ENCODE peak calls at places on chromosomes 5 and 9, in seven cellular contexts. J is H54, V is upper lobe of left lung, W is transverse colon, Y is adrenal gland, Z is IMR-90, R is HepG2. I is an unnamed sample.

GRCh38 chr9:109440797-109441287 is 57.3 kb downstream of the PTPN3 start:
- DNase-seq in J (peak), W (peak), V (no peak), Z (peak), R (peak), Y (peak), I (no peak)

GRCh38 chr9:100411472-100412270 is 15.3 kb upstream of the MSANTD3 start:
- DNase-seq in Y (peak), V (peak), Z (peak), W (peak), R (peak), J (peak), I (peak)

GRCh38 chr5:110790673-110791072 is 51.9 kb downstream of the SLC25A46 start:
- DNase-seq in Y (no peak), R (no peak), J (no peak), Z (peak), W (no peak), V (no peak), I (no peak)

GRCh38 chr5:141234109-141234508 is 11.0 kb downstream of the PCDHB14 start:
- DNase-seq in Y (no peak), Z (peak), J (no peak), W (no peak), R (peak), V (no peak), I (no peak)

GRCh38 chr5:1502046-1502736 is 21.6 kb downstream of the LPCAT1 start:
- DNase-seq in V (peak), R (no peak), W (peak), Y (peak), J (no peak), Z (no peak), I (no peak)

GRCh38 chr9:70044450-70045307 is 1.0 kb downstream of the MAMDC2 start:
- DNase-seq in J (peak), Z (peak), Y (no peak), V (peak), R (no peak), W (no peak), I (no peak)

GRCh38 chr9:104386425-104387069 is 117.5 kb upstream of the OR13F1 start:
- DNase-seq in R (peak), W (no peak), J (peak), Z (peak), Y (no peak), V (no peak), I (no peak)

GRCh38 chr5:34499001-34499734 is 157.0 kb upstream of the RAI14 start:
- DNase-seq in J (no peak), W (no peak), Z (peak), R (no peak), V (no peak), Y (peak), I (no peak)

GRCh38 chr9:78669591-78669990 is 372.7 kb downstream of the PSAT1 start:
- DNase-seq in Z (peak), V (no peak), J (no peak), Y (no peak), R (no peak), W (no peak), I (no peak)

GRCh38 chr9:1647776-1648175 is 367.4 kb upstream of the SMARCA2 start:
- DNase-seq in V (no peak), J (peak), W (no peak), Z (no peak), R (no peak), Y (peak), I (no peak)

GRCh38 chr9:126700903-126701819 is 87.4 kb downstream of the LMX1B start:
- DNase-seq in V (no peak), Y (peak), J (no peak), W (no peak), Z (no peak), R (no peak), I (no peak)

GRCh38 chr5:125190232-125191051 is 444.0 kb upstream of the ZNF608 start:
- DNase-seq in Y (no peak), V (no peak), W (no peak), Z (peak), R (no peak), J (no peak), I (no peak)

GRCh38 chr9:134993416-134993815 is 75.7 kb upstream of the FCN1 start:
- DNase-seq in Z (no peak), W (no peak), R (no peak), Y (no peak), J (no peak), V (no peak), I (peak)

GRCh38 chr9:131467214-131467935 is 35.3 kb upstream of the POMT1 start:
- DNase-seq in J (no peak), Y (peak), Z (no peak), R (no peak), W (no peak), V (no peak), I (no peak)

GRCh38 chr5:35145671-35146317 is 84.5 kb downstream of the PRLR start:
- DNase-seq in V (no peak), W (no peak), Y (no peak), J (no peak), Z (peak), R (no peak), I (no peak)

GRCh38 chr5:136135536-136135935 is 2.9 kb downstream of the SMAD5 start:
- DNase-seq in W (no peak), V (no peak), R (no peak), Z (peak), J (no peak), Y (no peak), I (no peak)

GRCh38 chr5:156835905-156836304 is 14.2 kb upstream of the PPP1R2B start:
- DNase-seq in W (no peak), Z (no peak), Y (no peak), R (peak), V (no peak), J (no peak), I (no peak)

GRCh38 chr9:1018121-1018520 is 32.0 kb upstream of the DMRT2 start:
- DNase-seq in J (no peak), Z (no peak), R (peak), W (peak), V (peak), Y (no peak), I (no peak)

GRCh38 chr5:156181656-156182055 is 145.3 kb upstream of the SGCD start:
- DNase-seq in W (no peak), Z (peak), V (no peak), Y (no peak), J (no peak), R (no peak), I (no peak)

GRCh38 chr9:37501957-37502596 is 16.3 kb downstream of the POLR1E start:
- DNase-seq in R (peak), V (no peak), J (no peak), Y (peak), W (no peak), Z (no peak), I (no peak)
- TF ChIP-seq POLR2A in R (no peak), V (no peak), J (no peak), Y (no peak), W (no peak), Z (no peak), I (no peak)

GRCh38 chr5:36875789-36876388 is 680 bp upstream of the NIPBL start:
- DNase-seq in V (peak), R (peak), J (peak), Z (peak), W (peak), Y (peak), I (peak)
- TF ChIP-seq POLR2A in V (peak), R (peak), J (peak), Z (no peak), W (no peak), Y (no peak), I (no peak)

GRCh38 chr5:69492391-69493234 is at the start of gene OCLN:
- DNase-seq in J (peak), V (peak), Z (no peak), Y (no peak), R (peak), W (peak), I (peak)
- TF ChIP-seq POLR2A in J (no peak), V (peak), Z (no peak), Y (no peak), R (peak), W (peak), I (no peak)

DNA sequence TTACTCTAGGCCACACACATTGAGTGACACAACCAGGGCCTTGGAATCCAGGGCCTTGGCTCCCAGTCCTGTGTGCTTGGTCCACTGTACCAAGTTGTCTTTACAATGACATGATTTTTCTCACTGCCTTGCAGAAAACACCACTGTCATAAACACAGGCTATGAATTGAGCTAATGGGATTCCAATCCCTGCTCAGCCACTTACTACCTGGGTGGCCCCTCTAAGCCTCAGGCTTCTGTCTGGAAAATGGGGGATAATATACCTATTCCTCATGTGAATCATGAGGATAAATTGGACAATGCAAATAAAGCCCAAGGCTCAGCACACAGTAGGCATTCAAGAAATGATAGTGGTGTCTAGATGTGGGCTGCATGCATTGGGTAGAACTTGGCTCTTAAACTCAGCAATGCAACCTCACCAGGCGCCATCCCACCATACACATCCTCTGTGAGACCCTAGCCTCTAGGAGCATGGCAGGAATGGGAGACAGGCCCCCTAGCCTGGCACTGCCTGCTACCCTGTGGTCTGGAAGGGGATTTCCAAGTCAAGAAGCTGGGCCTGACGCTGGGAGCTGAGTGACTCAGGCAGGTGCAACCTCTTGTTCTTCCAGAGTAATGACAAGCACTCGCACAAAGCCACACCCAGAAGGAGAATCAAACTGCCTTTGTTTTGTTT is 2.3 kb upstream of the TNIP1 start:
- DNase-seq in V (no peak), J (no peak), W (peak), Z (peak), Y (no peak), R (no peak), I (no peak)
- TF ChIP-seq POLR2A in V (no peak), J (no peak), W (peak), Z (no peak), Y (no peak), R (no peak), I (no peak)

GRCh38 chr5:180498378-180498777 is 4.2 kb downstream of the CNOT6 start:
- DNase-seq in V (no peak), R (no peak), Z (no peak), W (no peak), J (no peak), Y (no peak), I (no peak)

GRCh38 chr5:180495292-180495691 is 1.1 kb downstream of the CNOT6 start:
- DNase-seq in Z (no peak), R (no peak), W (no peak), J (no peak), V (no peak), Y (no peak), I (no peak)

GRCh38 chr5:180494510-180495181 is 467 bp downstream of the CNOT6 start:
- DNase-seq in W (peak), V (peak), Y (peak), Z (no peak), J (peak), R (peak), I (peak)

GRCh38 chr5:180495991-180496741 is 2.0 kb downstream of the CNOT6 start:
- DNase-seq in V (no peak), W (no peak), R (no peak), Z (no peak), Y (no peak), J (no peak), I (no peak)

GRCh38 chr5:180499684-180500083 is 5.5 kb downstream of the CNOT6 start:
- DNase-seq in V (no peak), R (no peak), J (no peak), W (no peak), Y (no peak), Z (no peak), I (no peak)
- TF ChIP-seq POLR2A in V (no peak), R (no peak), J (no peak), W (no peak), Y (no peak), Z (no peak), I (no peak)

GRCh38 chr5:138492552-138493045 is 27.3 kb downstream of the EGR1 start:
- DNase-seq in W (no peak), Y (no peak), Z (no peak), V (no peak), R (no peak), J (no peak), I (no peak)

GRCh38 chr5:138491284-138491648 is 26.0 kb downstream of the EGR1 start:
- DNase-seq in W (no peak), R (no peak), Y (no peak), V (no peak), J (no peak), Z (no peak), I (no peak)

GRCh38 chr5:138489705-138490104 is 24.4 kb downstream of the EGR1 start:
- DNase-seq in W (no peak), Y (peak), V (no peak), Z (no peak), R (no peak), J (no peak), I (no peak)

GRCh38 chr5:138490648-138491283 is 25.5 kb downstream of the EGR1 start:
- DNase-seq in V (no peak), Y (no peak), J (no peak), Z (no peak), R (no peak), W (no peak), I (no peak)

DNA sequence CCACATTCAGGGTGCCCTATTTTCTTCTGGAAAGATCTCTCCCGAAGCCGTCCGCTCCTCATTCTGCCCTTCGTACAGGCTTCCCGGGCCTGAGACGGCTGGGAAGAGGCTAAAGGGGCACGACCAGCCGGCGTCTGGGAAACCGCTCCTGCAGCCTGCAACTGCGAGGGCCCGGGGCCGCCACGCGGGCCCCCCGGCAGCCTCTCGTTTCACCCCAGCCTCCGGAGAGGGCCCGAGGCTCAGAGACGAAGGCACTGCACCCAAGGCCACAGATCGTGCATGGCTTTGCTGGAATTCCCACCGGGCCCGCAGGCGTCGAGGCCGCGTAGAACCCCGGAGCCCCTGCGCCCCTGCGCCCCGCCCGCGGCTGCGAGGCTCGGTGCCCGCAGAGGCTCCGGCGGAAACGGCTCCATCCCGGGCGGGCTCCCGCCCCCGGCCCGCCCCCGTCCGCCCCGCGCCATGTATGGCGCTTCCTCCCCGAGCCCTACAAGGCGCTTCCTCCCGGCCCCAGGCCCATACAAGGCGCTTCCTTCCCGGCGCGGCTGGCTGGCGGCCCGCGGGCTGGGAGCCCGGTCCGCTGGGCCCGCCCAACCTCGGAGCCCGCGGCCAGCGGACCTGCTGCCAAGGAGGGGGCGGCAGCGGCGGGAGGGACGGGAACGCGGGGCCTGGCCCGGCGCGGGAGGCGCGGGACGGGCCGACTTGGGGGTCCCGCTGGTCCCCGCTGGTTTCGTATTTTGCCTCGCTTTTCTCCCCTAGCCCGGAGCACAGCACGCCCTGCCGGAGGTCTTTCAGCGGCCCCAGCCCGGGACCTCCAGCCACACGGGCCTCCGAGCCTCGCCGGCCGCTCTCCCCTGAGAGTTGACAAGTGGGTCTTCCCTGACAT is 26.6 kb downstream of the EGR1 start:
- DNase-seq in V (peak), Z (peak), J (peak), W (peak), R (peak), Y (peak), I (peak)
- TF ChIP-seq POLR2A in V (no peak), Z (peak), J (no peak), W (no peak), R (no peak), Y (peak), I (no peak)

GRCh38 chr9:99049228-99049627 is 55.7 kb upstream of the TGFBR1 start:
- DNase-seq in Z (no peak), J (no peak), Y (no peak), W (no peak), R (no peak), V (no peak), I (no peak)
- TF ChIP-seq POLR2A in Z (no peak), J (no peak), Y (no peak), W (no peak), R (no peak), V (no peak), I (no peak)

GRCh38 chr9:35071814-35072460 is 488 bp downstream of the VCP start:
- DNase-seq in V (peak), R (peak), J (peak), Z (peak), W (peak), Y (peak), I (peak)
- TF ChIP-seq POLR2A in V (no peak), R (peak), J (no peak), Z (peak), W (no peak), Y (no peak), I (peak)

I was measured in suprapubic skin.